ENCODE peak calls at places on chromosomes 2 and 18, in nine cellular contexts. One of them, this sample, is unnamed. For H3K36me3, the result is how much of the 10 kb centered on the place peaks cover.

GRCh38 chr18:60372598-60372997 is at the start of gene MC4R:
- DNase-seq in upper lobe of right lung: no peak
- DNase-seq in mucosa of descending colon: no peak
- DNase-seq in GM23338: peak
- DNase-seq in mammary epithelial cell: peak
- DNase-seq in left lung: no peak
- DNase-seq in K562: no peak
- DNase-seq in DND-41: peak
- DNase-seq in right lobe of liver: no peak
- DNase-seq in this sample: no peak

GRCh38 chr18:13500227-13500865 is 226.0 kb downstream of the FAM210A start:
- DNase-seq in upper lobe of right lung: no peak
- DNase-seq in mucosa of descending colon: no peak
- DNase-seq in GM23338: peak
- DNase-seq in mammary epithelial cell: peak
- DNase-seq in left lung: no peak
- DNase-seq in K562: no peak
- DNase-seq in DND-41: peak
- DNase-seq in right lobe of liver: no peak
- DNase-seq in this sample: no peak

GRCh38 chr2:17517481-17518211 is 594 bp downstream of the RAD51AP2 start:
- DNase-seq in upper lobe of right lung: no peak
- DNase-seq in mucosa of descending colon: no peak
- DNase-seq in GM23338: peak
- DNase-seq in mammary epithelial cell: no peak
- DNase-seq in left lung: no peak
- DNase-seq in K562: no peak
- DNase-seq in DND-41: no peak
- DNase-seq in right lobe of liver: no peak
- DNase-seq in this sample: no peak

GRCh38 chr2:9889812-9890261 is 46.6 kb downstream of the TAF1B start:
- DNase-seq in upper lobe of right lung: no peak
- DNase-seq in mucosa of descending colon: no peak
- DNase-seq in GM23338: no peak
- DNase-seq in mammary epithelial cell: no peak
- DNase-seq in left lung: no peak
- DNase-seq in K562: no peak
- DNase-seq in DND-41: no peak
- DNase-seq in right lobe of liver: no peak
- DNase-seq in this sample: no peak

GRCh38 chr2:63681896-63682295 is 93.1 kb downstream of the MDH1 start:
- DNase-seq in upper lobe of right lung: no peak
- DNase-seq in mucosa of descending colon: no peak
- DNase-seq in GM23338: no peak
- DNase-seq in mammary epithelial cell: no peak
- DNase-seq in left lung: no peak
- DNase-seq in K562: no peak
- DNase-seq in DND-41: no peak
- DNase-seq in right lobe of liver: no peak
- DNase-seq in this sample: no peak

GRCh38 chr2:6831229-6831628 is 34.5 kb downstream of the CMPK2 start:
- DNase-seq in upper lobe of right lung: no peak
- DNase-seq in mucosa of descending colon: no peak
- DNase-seq in GM23338: no peak
- DNase-seq in mammary epithelial cell: no peak
- DNase-seq in left lung: no peak
- DNase-seq in K562: no peak
- DNase-seq in DND-41: no peak
- DNase-seq in right lobe of liver: no peak
- DNase-seq in this sample: no peak

GRCh38 chr18:55419132-55419938 is 168.7 kb downstream of the TCF4 start:
- DNase-seq in upper lobe of right lung: no peak
- DNase-seq in mucosa of descending colon: no peak
- DNase-seq in GM23338: peak
- DNase-seq in mammary epithelial cell: no peak
- DNase-seq in left lung: no peak
- DNase-seq in K562: no peak
- DNase-seq in DND-41: no peak
- DNase-seq in right lobe of liver: no peak
- DNase-seq in this sample: no peak

GRCh38 chr2:217393585-217394032 is 533.7 kb upstream of the TNP1 start:
- DNase-seq in upper lobe of right lung: no peak
- DNase-seq in mucosa of descending colon: no peak
- DNase-seq in GM23338: no peak
- DNase-seq in mammary epithelial cell: peak
- DNase-seq in left lung: no peak
- DNase-seq in K562: no peak
- DNase-seq in DND-41: no peak
- DNase-seq in right lobe of liver: no peak
- DNase-seq in this sample: no peak

GRCh38 chr2:174614261-174614660 is 16.7 kb upstream of the WIPF1 start:
- DNase-seq in upper lobe of right lung: no peak
- DNase-seq in mucosa of descending colon: no peak
- DNase-seq in GM23338: no peak
- DNase-seq in mammary epithelial cell: peak
- DNase-seq in left lung: no peak
- DNase-seq in K562: no peak
- DNase-seq in DND-41: no peak
- DNase-seq in right lobe of liver: no peak
- DNase-seq in this sample: no peak

DNA sequence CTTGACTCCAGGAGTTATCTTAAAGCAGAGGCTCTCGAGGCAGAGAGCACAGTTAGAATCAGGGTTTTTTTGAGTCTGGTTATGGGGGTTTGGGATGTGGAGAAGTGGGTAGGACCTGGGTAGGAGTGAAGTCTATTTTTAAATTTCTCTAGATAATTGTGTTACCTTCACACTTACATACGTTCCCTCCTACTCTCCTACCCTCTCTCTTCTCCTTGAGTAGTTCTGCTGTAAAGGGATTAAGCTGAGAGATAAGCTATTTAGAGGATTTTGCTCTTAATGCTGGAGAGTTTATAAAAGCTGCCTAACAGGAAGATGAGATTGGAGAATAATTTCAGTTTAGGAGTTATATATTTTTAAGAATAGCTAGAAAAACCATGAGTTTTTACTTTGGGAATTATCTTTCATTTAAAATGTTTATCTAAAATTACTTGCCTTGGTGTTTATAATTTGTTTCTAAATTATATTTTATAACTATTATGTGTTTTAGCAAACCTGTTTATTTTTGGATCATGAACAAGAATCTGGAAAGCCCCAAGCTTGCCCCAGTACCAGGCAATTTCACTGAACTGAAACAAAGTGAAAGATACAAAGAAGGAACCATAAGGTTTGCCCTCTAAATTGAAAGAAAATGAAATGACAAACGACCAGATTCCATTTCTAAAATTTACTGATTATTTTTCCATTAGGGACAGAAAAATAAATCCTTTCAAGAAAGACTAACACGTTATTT is 101.4 kb downstream of the ZNF532 start:
- DNase-seq in upper lobe of right lung: no peak
- DNase-seq in mucosa of descending colon: no peak
- DNase-seq in GM23338: no peak
- DNase-seq in mammary epithelial cell: no peak
- DNase-seq in left lung: no peak
- DNase-seq in K562: no peak
- DNase-seq in DND-41: no peak
- DNase-seq in right lobe of liver: no peak
- DNase-seq in this sample: peak
- H3K4me3 ChIP-seq in upper lobe of right lung: no peak
- H3K4me3 ChIP-seq in mucosa of descending colon: no peak
- H3K4me3 ChIP-seq in GM23338: no peak
- H3K4me3 ChIP-seq in mammary epithelial cell: no peak
- H3K4me3 ChIP-seq in left lung: no peak
- H3K4me3 ChIP-seq in K562: no peak
- H3K4me3 ChIP-seq in DND-41: no peak
- H3K4me3 ChIP-seq in right lobe of liver: no peak
- H3K4me3 ChIP-seq in this sample: peak

GRCh38 chr2:23505218-23505983 is 120.4 kb downstream of the KLHL29 start:
- DNase-seq in upper lobe of right lung: no peak
- DNase-seq in mucosa of descending colon: peak
- DNase-seq in GM23338: no peak
- DNase-seq in mammary epithelial cell: no peak
- DNase-seq in left lung: no peak
- DNase-seq in K562: no peak
- DNase-seq in DND-41: no peak
- DNase-seq in right lobe of liver: no peak
- DNase-seq in this sample: no peak
- H3K36me3 ChIP-seq in upper lobe of right lung: under half
- H3K36me3 ChIP-seq in mucosa of descending colon: under half
- H3K36me3 ChIP-seq in GM23338: under half
- H3K36me3 ChIP-seq in mammary epithelial cell: under half
- H3K36me3 ChIP-seq in left lung: under half
- H3K36me3 ChIP-seq in K562: under half
- H3K36me3 ChIP-seq in DND-41: under half
- H3K36me3 ChIP-seq in right lobe of liver: under half
- H3K36me3 ChIP-seq in this sample: under half

GRCh38 chr18:74456409-74457042 is 582 bp downstream of the DIPK1C start:
- DNase-seq in upper lobe of right lung: no peak
- DNase-seq in mucosa of descending colon: no peak
- DNase-seq in GM23338: peak
- DNase-seq in mammary epithelial cell: peak
- DNase-seq in left lung: no peak
- DNase-seq in K562: no peak
- DNase-seq in DND-41: no peak
- DNase-seq in right lobe of liver: no peak
- DNase-seq in this sample: no peak

GRCh38 chr18:74460825-74461224 is 3.7 kb upstream of the DIPK1C start:
- DNase-seq in upper lobe of right lung: no peak
- DNase-seq in mucosa of descending colon: no peak
- DNase-seq in GM23338: no peak
- DNase-seq in mammary epithelial cell: no peak
- DNase-seq in left lung: no peak
- DNase-seq in K562: no peak
- DNase-seq in DND-41: no peak
- DNase-seq in right lobe of liver: no peak
- DNase-seq in this sample: no peak

GRCh38 chr18:74457743-74458465 is 796 bp upstream of the DIPK1C start:
- DNase-seq in upper lobe of right lung: no peak
- DNase-seq in mucosa of descending colon: no peak
- DNase-seq in GM23338: peak
- DNase-seq in mammary epithelial cell: no peak
- DNase-seq in left lung: no peak
- DNase-seq in K562: no peak
- DNase-seq in DND-41: no peak
- DNase-seq in right lobe of liver: no peak
- DNase-seq in this sample: no peak

GRCh38 chr18:74457043-74457742 is at the start of gene DIPK1C:
- DNase-seq in upper lobe of right lung: no peak
- DNase-seq in mucosa of descending colon: no peak
- DNase-seq in GM23338: peak
- DNase-seq in mammary epithelial cell: no peak
- DNase-seq in left lung: no peak
- DNase-seq in K562: no peak
- DNase-seq in DND-41: no peak
- DNase-seq in right lobe of liver: no peak
- DNase-seq in this sample: no peak

DNA sequence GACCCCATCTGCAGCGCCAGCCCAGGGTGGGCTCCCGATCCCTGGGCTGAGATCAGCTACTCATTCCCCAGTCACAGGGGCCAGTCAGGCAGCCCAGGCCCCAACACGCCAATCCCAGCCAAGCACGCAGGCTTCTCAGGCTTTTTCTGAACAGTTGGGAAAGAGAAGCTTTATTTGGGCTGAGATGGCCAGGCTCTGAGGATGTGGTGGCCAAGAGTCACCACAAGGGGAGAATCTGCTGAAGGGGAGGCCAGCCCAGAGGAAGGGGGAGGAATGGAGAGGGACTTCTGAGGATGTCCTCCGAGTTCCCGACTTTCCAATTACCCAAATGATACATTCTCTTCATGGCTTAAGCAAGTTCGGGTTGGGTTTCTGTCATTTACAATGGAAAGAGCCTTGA is 2.8 kb upstream of the DIPK1C start:
- DNase-seq in upper lobe of right lung: no peak
- DNase-seq in mucosa of descending colon: no peak
- DNase-seq in GM23338: peak
- DNase-seq in mammary epithelial cell: no peak
- DNase-seq in left lung: no peak
- DNase-seq in K562: peak
- DNase-seq in DND-41: no peak
- DNase-seq in right lobe of liver: no peak
- DNase-seq in this sample: no peak
- TF ChIP-seq CTCF in upper lobe of right lung: peak
- TF ChIP-seq CTCF in mucosa of descending colon: no peak
- TF ChIP-seq CTCF in GM23338: peak
- TF ChIP-seq CTCF in mammary epithelial cell: no peak
- TF ChIP-seq CTCF in left lung: no peak
- TF ChIP-seq CTCF in K562: peak
- TF ChIP-seq CTCF in DND-41: no peak
- TF ChIP-seq CTCF in right lobe of liver: no peak
- TF ChIP-seq CTCF in this sample: no peak

GRCh38 chr2:85541753-85542457 is 2.9 kb downstream of the MAT2A start:
- DNase-seq in upper lobe of right lung: no peak
- DNase-seq in mucosa of descending colon: no peak
- DNase-seq in GM23338: no peak
- DNase-seq in mammary epithelial cell: no peak
- DNase-seq in left lung: no peak
- DNase-seq in K562: no peak
- DNase-seq in DND-41: no peak
- DNase-seq in right lobe of liver: no peak
- DNase-seq in this sample: no peak
- H3K4me3 ChIP-seq in upper lobe of right lung: peak
- H3K4me3 ChIP-seq in mucosa of descending colon: no peak
- H3K4me3 ChIP-seq in GM23338: peak
- H3K4me3 ChIP-seq in mammary epithelial cell: peak
- H3K4me3 ChIP-seq in left lung: no peak
- H3K4me3 ChIP-seq in K562: peak
- H3K4me3 ChIP-seq in DND-41: peak
- H3K4me3 ChIP-seq in right lobe of liver: peak
- H3K4me3 ChIP-seq in this sample: peak

DNA sequence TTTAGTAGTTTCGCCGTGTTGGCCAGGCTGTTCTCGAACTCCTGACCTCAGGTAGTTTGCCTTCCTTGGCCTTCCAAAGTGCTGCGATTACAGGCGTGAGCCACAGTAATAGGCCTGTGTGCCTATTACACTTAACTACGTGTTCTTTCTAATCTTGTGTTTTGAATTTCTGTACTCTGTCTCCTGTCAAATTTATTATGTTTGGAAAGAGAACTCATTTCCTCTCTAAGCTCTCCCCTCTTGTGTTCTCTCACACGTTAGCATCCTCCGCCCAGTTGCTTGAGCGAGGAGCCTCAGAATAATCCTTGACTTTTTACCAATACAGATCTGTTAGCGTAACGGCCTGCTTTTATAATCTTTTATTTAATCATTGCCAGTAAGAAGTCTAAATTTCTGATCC is 3.7 kb downstream of the ATG16L1 start:
- DNase-seq in upper lobe of right lung: no peak
- DNase-seq in mucosa of descending colon: no peak
- DNase-seq in GM23338: no peak
- DNase-seq in mammary epithelial cell: no peak
- DNase-seq in left lung: no peak
- DNase-seq in K562: no peak
- DNase-seq in DND-41: no peak
- DNase-seq in right lobe of liver: no peak
- DNase-seq in this sample: no peak
- H3K36me3 ChIP-seq in upper lobe of right lung: half or more
- H3K36me3 ChIP-seq in mucosa of descending colon: under half
- H3K36me3 ChIP-seq in GM23338: under half
- H3K36me3 ChIP-seq in mammary epithelial cell: under half
- H3K36me3 ChIP-seq in left lung: under half
- H3K36me3 ChIP-seq in K562: half or more
- H3K36me3 ChIP-seq in DND-41: half or more
- H3K36me3 ChIP-seq in right lobe of liver: under half
- H3K36me3 ChIP-seq in this sample: under half